ENCODE peak calls at places on chromosomes 3 and 15, in seven cellular contexts. E is fibroblast of lung, P is PC-3, Z is suprapubic skin, O is psoas muscle, H is RWPE2, G is heart right ventricle. U is an unnamed sample.

GRCh38 chr15:47194718-47195117 is 522.6 kb upstream of the SEMA6D start:
- DNase-seq in E (peak), O (no peak), P (peak), G (no peak), Z (no peak), H (no peak), U (no peak)

GRCh38 chr3:137687181-137687880 is 76.8 kb upstream of the SOX14 start:
- DNase-seq in P (no peak), Z (no peak), O (no peak), G (no peak), H (no peak), E (no peak), U (no peak)

GRCh38 chr3:194867270-194867983 is 181.7 kb downstream of the FAM43A start:
- DNase-seq in P (peak), G (peak), Z (no peak), H (no peak), O (no peak), E (no peak), U (no peak)

GRCh38 chr3:100330651-100331050 is 3.9 kb upstream of the NIT2 start:
- DNase-seq in O (no peak), E (no peak), G (no peak), H (no peak), P (no peak), Z (no peak), U (no peak)

GRCh38 chr3:108897883-108898282 is 55.8 kb downstream of the GUCA1C start:
- DNase-seq in P (no peak), H (no peak), E (no peak), O (no peak), G (no peak), Z (no peak), U (no peak)

GRCh38 chr3:37024092-37024491 is 30.8 kb downstream of the MLH1 start:
- DNase-seq in P (peak), E (peak), H (no peak), O (no peak), G (no peak), Z (no peak), U (no peak)

GRCh38 chr15:32014953-32015352 is 15.4 kb upstream of the CHRNA7 start:
- DNase-seq in H (no peak), O (no peak), E (no peak), G (no peak), P (no peak), Z (no peak), U (no peak)

GRCh38 chr15:65067645-65068416 is at the start of gene RASL12:
- DNase-seq in E (no peak), G (no peak), H (peak), Z (no peak), P (no peak), O (no peak), U (no peak)

GRCh38 chr15:53102483-53102882 is 312.3 kb upstream of the ONECUT1 start:
- DNase-seq in E (no peak), P (no peak), G (no peak), O (no peak), Z (no peak), H (no peak), U (no peak)

GRCh38 chr3:126399348-126399730 is 4.6 kb downstream of the CFAP100 start:
- DNase-seq in P (peak), H (no peak), O (no peak), E (no peak), Z (no peak), G (no peak), U (no peak)

GRCh38 chr3:99170867-99171517 is 269.5 kb upstream of the DCBLD2 start:
- DNase-seq in Z (peak), E (no peak), H (no peak), P (no peak), G (no peak), O (no peak), U (no peak)

GRCh38 chr15:98898122-98898521 is 109.5 kb downstream of the PGPEP1L start:
- DNase-seq in E (no peak), O (no peak), P (no peak), H (no peak), Z (no peak), G (no peak), U (no peak)

GRCh38 chr3:139326131-139326530 is 17.7 kb upstream of the MRPS22 start:
- DNase-seq in P (no peak), H (no peak), E (no peak), Z (no peak), G (no peak), O (no peak), U (no peak)

GRCh38 chr3:193805448-193805847 is 212.4 kb downstream of the OPA1 start:
- DNase-seq in Z (peak), P (peak), E (peak), O (peak), G (peak), H (peak), U (no peak)

GRCh38 chr15:92069308-92070244 is 216.1 kb downstream of the SLCO3A1 start:
- DNase-seq in H (peak), P (peak), Z (no peak), G (peak), E (peak), O (no peak), U (no peak)

GRCh38 chr3:104437131-104437750 is 929.5 kb upstream of the ALCAM start:
- DNase-seq in O (no peak), P (peak), G (no peak), E (peak), Z (no peak), H (no peak), U (no peak)

DNA sequence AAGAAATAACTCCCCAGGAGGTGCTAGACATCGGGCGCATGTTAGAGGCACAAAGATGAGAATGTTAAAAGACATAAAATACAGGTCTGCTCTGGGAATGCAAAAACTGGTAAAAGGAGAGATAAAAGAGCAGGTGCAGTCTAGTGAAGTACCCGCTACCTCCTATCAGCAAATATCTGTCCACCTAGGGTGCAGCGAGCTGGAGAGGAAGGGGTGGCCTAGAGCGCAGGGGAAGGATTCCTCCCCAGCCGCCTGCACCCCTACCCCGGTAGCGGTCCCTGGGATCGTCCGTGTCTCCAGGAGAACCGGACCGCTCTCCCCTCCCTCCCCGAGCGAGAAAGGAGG is 230 bp upstream of the ZNF662 start:
- DNase-seq in E (no peak), G (no peak), H (peak), P (no peak), Z (no peak), O (no peak), U (no peak)
- H3K27ac ChIP-seq in E (no peak), G (no peak), H (no peak), P (no peak), Z (peak), O (peak), U (no peak)

GRCh38 chr15:78312956-78313355 is 13.5 kb upstream of the SKIC8 start:
- DNase-seq in H (no peak), Z (no peak), G (no peak), E (no peak), P (no peak), O (no peak), U (no peak)

GRCh38 chr15:78311292-78311691 is 11.9 kb upstream of the SKIC8 start:
- DNase-seq in G (no peak), P (no peak), H (no peak), O (no peak), Z (no peak), E (no peak), U (no peak)

GRCh38 chr15:78312551-78312950 is 13.1 kb upstream of the SKIC8 start:
- DNase-seq in Z (no peak), O (no peak), H (no peak), P (no peak), G (no peak), E (no peak), U (no peak)

GRCh38 chr15:78314181-78314581 is 14.8 kb upstream of the SKIC8 start:
- DNase-seq in Z (no peak), E (no peak), H (peak), O (no peak), P (no peak), G (no peak), U (no peak)

GRCh38 chr15:78313383-78313782 is 14.0 kb upstream of the SKIC8 start:
- DNase-seq in E (no peak), P (no peak), Z (no peak), H (no peak), G (no peak), O (no peak), U (no peak)
- H3K4me3 ChIP-seq in E (no peak), P (no peak), Z (no peak), H (no peak), G (no peak), O (no peak), U (no peak)

GRCh38 chr3:156037356-156037755 is 83.0 kb upstream of the KCNAB1 start:
- DNase-seq in P (no peak), O (no peak), Z (no peak), H (no peak), G (no peak), E (no peak), U (no peak)
- H3K27ac ChIP-seq in P (no peak), O (no peak), Z (no peak), H (no peak), G (no peak), E (no peak), U (no peak)

DNA sequence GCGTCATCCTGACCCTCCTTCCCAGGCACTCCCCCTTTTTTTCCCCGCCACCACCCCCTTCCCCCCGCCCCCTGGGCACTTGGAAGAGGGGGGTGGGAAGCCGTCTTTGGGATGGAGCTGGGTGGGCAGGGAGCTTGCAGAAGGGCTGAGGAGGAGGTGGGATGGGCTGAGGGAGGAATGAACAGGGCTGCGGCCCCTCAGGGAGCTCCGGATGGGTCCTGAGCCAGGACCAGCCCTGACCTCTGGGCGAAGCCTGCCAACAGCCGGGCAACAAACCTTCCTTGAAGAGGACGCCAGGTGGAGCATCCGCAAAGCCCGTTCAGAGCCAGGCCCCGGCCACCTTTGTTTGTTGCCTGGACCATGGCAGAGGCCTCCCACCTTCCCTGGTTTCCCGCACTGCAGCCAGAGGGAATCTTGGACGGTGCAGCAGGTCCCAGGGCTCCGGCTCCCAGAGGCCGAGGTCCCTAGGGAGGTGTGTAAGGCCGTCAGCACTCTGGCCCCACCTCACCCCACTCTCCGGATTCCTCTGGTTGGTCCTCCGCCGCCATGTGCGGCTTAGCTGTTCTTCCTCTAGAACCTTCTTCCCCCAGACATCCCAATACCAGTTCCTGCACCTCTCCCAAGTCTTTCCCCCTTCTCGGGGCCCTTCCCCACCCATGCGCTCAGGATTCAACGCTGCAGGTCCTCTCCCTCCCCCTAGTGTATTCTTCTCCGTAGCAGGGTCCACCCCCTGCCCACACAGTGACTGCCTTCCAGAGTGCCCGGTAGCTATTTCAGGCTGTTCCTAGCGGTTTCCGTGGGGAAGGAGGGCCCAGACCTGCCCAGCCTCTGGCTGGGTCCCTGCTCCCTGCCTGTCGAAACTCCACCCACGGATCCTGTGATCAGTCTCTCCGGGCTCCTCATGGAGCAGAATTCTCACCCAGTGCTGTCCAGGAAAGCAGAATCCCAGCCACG is 45.5 kb upstream of the SEC61A1 start:
- DNase-seq in G (no peak), Z (peak), E (no peak), H (no peak), P (no peak), O (no peak), U (no peak)
- H3K4me3 ChIP-seq in G (no peak), Z (no peak), E (no peak), H (no peak), P (no peak), O (no peak), U (no peak)

DNA sequence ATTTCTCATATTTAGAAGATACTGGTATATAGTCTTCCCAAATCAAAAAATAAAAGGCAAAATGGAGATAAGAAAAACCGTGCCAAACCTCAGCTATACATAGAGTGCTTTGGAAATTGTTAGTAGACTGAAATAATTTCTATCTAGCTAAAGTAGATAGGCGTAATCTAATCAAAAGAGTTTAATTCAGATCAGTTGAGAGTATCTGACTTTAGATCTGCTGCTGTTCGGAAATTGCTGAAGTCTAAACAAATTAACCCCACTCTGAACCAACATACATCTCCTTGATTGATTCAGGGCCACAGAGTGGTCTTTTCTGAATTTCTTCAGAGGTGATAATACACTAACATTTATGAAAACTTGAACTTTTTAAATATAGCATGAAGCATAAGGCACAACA is 40.1 kb downstream of the MAP3K13 start:
- DNase-seq in H (no peak), G (no peak), O (no peak), P (no peak), Z (no peak), E (no peak), U (no peak)
- H3K27ac ChIP-seq in H (no peak), G (no peak), O (no peak), P (no peak), Z (no peak), E (no peak), U (no peak)

DNA sequence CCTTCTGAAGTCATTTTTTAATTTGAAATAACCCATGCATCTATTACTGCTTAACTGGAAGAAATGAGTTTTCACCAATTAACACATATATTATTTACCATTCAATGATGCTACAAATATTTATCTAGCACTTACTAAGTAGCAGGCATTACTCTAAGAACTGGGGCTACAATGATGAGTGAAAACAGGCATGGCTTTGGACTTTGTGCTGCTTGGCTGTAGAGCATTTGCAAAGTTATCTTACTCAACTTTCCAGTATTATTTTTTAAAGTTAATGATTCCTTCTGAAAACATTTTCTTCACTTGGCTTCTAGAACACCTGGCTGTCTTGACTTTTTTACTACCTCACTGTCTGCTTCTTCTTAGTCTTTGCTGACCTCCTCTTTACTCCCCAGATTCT is 1.8 kb downstream of the C3orf33 start:
- DNase-seq in E (no peak), Z (no peak), H (no peak), P (no peak), G (no peak), O (no peak), U (no peak)
- H3K4me3 ChIP-seq in E (no peak), Z (no peak), H (no peak), P (no peak), G (no peak), O (no peak), U (no peak)

U was measured in effector memory CD4-positive, alpha-beta T cell.